ENCODE peak calls at places on chromosomes 13 and 19, in five cellular contexts. One of them, this sample, is unnamed.

GRCh38 chr13:113783482-113783881 is 24.5 kb downstream of the TMEM255B start:
- DNase-seq in cardiac fibroblast: no peak
- DNase-seq in foreskin fibroblast: no peak
- DNase-seq in heart right ventricle: no peak
- DNase-seq in transverse colon: no peak
- DNase-seq in this sample: no peak

GRCh38 chr13:28750187-28751045 is 31.6 kb upstream of the SLC46A3 start:
- DNase-seq in cardiac fibroblast: peak; percentile 71
- DNase-seq in foreskin fibroblast: peak; percentile 39
- DNase-seq in heart right ventricle: no peak
- DNase-seq in transverse colon: no peak
- DNase-seq in this sample: no peak

GRCh38 chr19:29504454-29504853 is 21.3 kb upstream of the VSTM2B start:
- DNase-seq in cardiac fibroblast: no peak
- DNase-seq in foreskin fibroblast: no peak
- DNase-seq in heart right ventricle: no peak
- DNase-seq in transverse colon: no peak
- DNase-seq in this sample: no peak

GRCh38 chr13:73602295-73602694 is 531.9 kb downstream of the KLF12 start:
- DNase-seq in cardiac fibroblast: peak; percentile 62
- DNase-seq in foreskin fibroblast: no peak
- DNase-seq in heart right ventricle: no peak
- DNase-seq in transverse colon: no peak
- DNase-seq in this sample: peak; percentile 8

GRCh38 chr13:102227696-102228095 is 174.2 kb downstream of the FGF14 start:
- DNase-seq in cardiac fibroblast: no peak
- DNase-seq in foreskin fibroblast: no peak
- DNase-seq in heart right ventricle: no peak
- DNase-seq in transverse colon: no peak
- DNase-seq in this sample: no peak

GRCh38 chr13:109998808-109999528 is 212.6 kb upstream of the IRS2 start:
- DNase-seq in cardiac fibroblast: peak; percentile 87
- DNase-seq in foreskin fibroblast: peak; percentile 94
- DNase-seq in heart right ventricle: no peak
- DNase-seq in transverse colon: no peak
- DNase-seq in this sample: peak; percentile 79

GRCh38 chr19:17348700-17349099 is 11.3 kb downstream of the GTPBP3 start:
- DNase-seq in cardiac fibroblast: peak; percentile 79
- DNase-seq in foreskin fibroblast: peak; percentile 52
- DNase-seq in heart right ventricle: peak; percentile 80
- DNase-seq in transverse colon: no peak
- DNase-seq in this sample: peak; percentile 67

GRCh38 chr19:39983695-39984302 is 12.8 kb downstream of the PSMC4 start:
- DNase-seq in cardiac fibroblast: no peak
- DNase-seq in foreskin fibroblast: no peak
- DNase-seq in heart right ventricle: no peak
- DNase-seq in transverse colon: no peak
- DNase-seq in this sample: no peak

GRCh38 chr19:42528354-42529247 is at the start of gene CEACAM1:
- DNase-seq in cardiac fibroblast: peak; percentile 16
- DNase-seq in foreskin fibroblast: peak; percentile 6
- DNase-seq in heart right ventricle: peak; percentile 51
- DNase-seq in transverse colon: peak; percentile 84
- DNase-seq in this sample: no peak

GRCh38 chr13:94996445-94996844 is 284.1 kb upstream of the SOX21 start:
- DNase-seq in cardiac fibroblast: no peak
- DNase-seq in foreskin fibroblast: no peak
- DNase-seq in heart right ventricle: no peak
- DNase-seq in transverse colon: no peak
- DNase-seq in this sample: no peak

GRCh38 chr19:4575267-4575793 is 15.8 kb upstream of the SEMA6B start:
- DNase-seq in cardiac fibroblast: peak; percentile 99
- DNase-seq in foreskin fibroblast: peak; percentile 93
- DNase-seq in heart right ventricle: peak; percentile 90
- DNase-seq in transverse colon: no peak
- DNase-seq in this sample: peak; percentile 97

GRCh38 chr13:80274643-80275042 is 66.3 kb downstream of the SPRY2 start:
- DNase-seq in cardiac fibroblast: no peak
- DNase-seq in foreskin fibroblast: peak; percentile 12
- DNase-seq in heart right ventricle: no peak
- DNase-seq in transverse colon: no peak
- DNase-seq in this sample: no peak

GRCh38 chr13:105806335-105806920 is 729.0 kb downstream of the EFNB2 start:
- DNase-seq in cardiac fibroblast: peak; percentile 3
- DNase-seq in foreskin fibroblast: no peak
- DNase-seq in heart right ventricle: no peak
- DNase-seq in transverse colon: no peak
- DNase-seq in this sample: no peak

GRCh38 chr13:24692541-24692940 is 12.3 kb downstream of the ATP12A start:
- DNase-seq in cardiac fibroblast: peak; percentile 48
- DNase-seq in foreskin fibroblast: peak; percentile 30
- DNase-seq in heart right ventricle: no peak
- DNase-seq in transverse colon: no peak
- DNase-seq in this sample: peak; percentile 63

GRCh38 chr13:32010137-32010536 is 21.4 kb upstream of the FRY start:
- DNase-seq in cardiac fibroblast: peak; percentile 33
- DNase-seq in foreskin fibroblast: peak; percentile 39
- DNase-seq in heart right ventricle: no peak
- DNase-seq in transverse colon: no peak
- DNase-seq in this sample: peak; percentile 15

GRCh38 chr19:40365613-40366401 is 17.3 kb downstream of the PLD3 start:
- DNase-seq in cardiac fibroblast: peak; percentile 42
- DNase-seq in foreskin fibroblast: peak; percentile 80
- DNase-seq in heart right ventricle: peak; percentile 51
- DNase-seq in transverse colon: peak; percentile 50
- DNase-seq in this sample: peak; percentile 28

GRCh38 chr13:98181106-98181815 is 4.2 kb upstream of the RNF113B start:
- DNase-seq in cardiac fibroblast: no peak
- DNase-seq in foreskin fibroblast: no peak
- DNase-seq in heart right ventricle: no peak
- DNase-seq in transverse colon: no peak
- DNase-seq in this sample: no peak

GRCh38 chr13:37058801-37059135 is 720 bp downstream of the SUPT20H start:
- DNase-seq in cardiac fibroblast: no peak
- DNase-seq in foreskin fibroblast: no peak
- DNase-seq in heart right ventricle: no peak
- DNase-seq in transverse colon: no peak
- DNase-seq in this sample: no peak

DNA sequence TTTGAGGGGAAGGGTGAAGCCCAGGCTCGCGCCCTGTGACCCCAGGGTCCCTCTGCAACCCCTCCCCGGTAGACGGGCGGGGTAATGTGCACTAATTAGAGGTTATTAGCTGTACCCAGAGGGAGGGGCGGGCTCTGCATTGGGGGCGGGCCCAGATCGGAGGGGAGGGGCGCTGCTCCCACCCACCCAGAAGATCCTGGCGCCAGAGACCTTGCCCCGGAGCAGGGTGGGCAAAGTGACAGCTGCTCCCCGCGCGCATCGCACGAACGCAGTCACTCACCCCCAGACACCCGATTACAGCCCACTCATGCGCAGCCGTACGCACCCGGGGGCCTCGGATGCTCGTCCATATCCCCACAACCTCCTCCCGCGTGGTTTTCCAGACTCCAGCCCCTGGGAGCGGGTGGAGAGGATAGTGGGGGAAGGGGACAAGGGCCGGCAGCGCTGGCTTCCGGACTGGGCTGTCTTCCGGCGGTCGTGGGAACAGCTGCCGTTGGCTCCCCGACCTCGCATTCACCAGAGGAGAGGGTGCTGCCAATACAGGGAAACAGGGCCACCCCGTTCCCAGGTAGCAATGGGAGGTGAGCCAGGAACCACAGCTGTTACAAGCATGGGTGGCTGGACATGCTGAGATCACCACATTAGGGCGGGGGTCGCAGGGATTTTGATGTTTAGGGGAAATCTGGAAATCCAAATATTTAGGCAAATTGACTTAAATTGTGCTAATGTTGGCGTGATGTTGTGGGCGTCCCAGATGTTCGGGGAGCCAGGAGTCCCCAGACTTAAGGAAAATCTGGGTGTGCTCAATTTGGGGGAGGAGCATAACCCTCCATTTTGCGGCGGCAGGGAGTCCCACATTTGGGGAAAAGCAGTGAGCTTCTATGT is 2.9 kb upstream of the HOOK2 start:
- DNase-seq in cardiac fibroblast: peak; percentile 83
- DNase-seq in foreskin fibroblast: peak; percentile 83
- DNase-seq in heart right ventricle: peak; percentile 86
- DNase-seq in transverse colon: peak; percentile 78
- DNase-seq in this sample: peak; percentile 76
- TF ChIP-seq CTCF in cardiac fibroblast: no peak
- TF ChIP-seq CTCF in foreskin fibroblast: no peak
- TF ChIP-seq CTCF in heart right ventricle: no peak
- TF ChIP-seq CTCF in transverse colon: no peak
- TF ChIP-seq CTCF in this sample: no peak

GRCh38 chr19:10766681-10767201 is 48.9 kb downstream of the DNM2 start:
- DNase-seq in cardiac fibroblast: peak; percentile 30
- DNase-seq in foreskin fibroblast: peak; percentile 68
- DNase-seq in heart right ventricle: no peak
- DNase-seq in transverse colon: no peak
- DNase-seq in this sample: peak; percentile 48

GRCh38 chr19:10768936-10769335 is 51.1 kb downstream of the DNM2 start:
- DNase-seq in cardiac fibroblast: no peak
- DNase-seq in foreskin fibroblast: no peak
- DNase-seq in heart right ventricle: no peak
- DNase-seq in transverse colon: no peak
- DNase-seq in this sample: no peak

GRCh38 chr19:10768369-10768768 is 50.5 kb downstream of the DNM2 start:
- DNase-seq in cardiac fibroblast: no peak
- DNase-seq in foreskin fibroblast: no peak
- DNase-seq in heart right ventricle: no peak
- DNase-seq in transverse colon: no peak
- DNase-seq in this sample: no peak

GRCh38 chr19:10767726-10768125 is 49.8 kb downstream of the DNM2 start:
- DNase-seq in cardiac fibroblast: no peak
- DNase-seq in foreskin fibroblast: no peak
- DNase-seq in heart right ventricle: no peak
- DNase-seq in transverse colon: no peak
- DNase-seq in this sample: no peak

GRCh38 chr19:10769533-10770491 is 51.9 kb downstream of the DNM2 start:
- DNase-seq in cardiac fibroblast: peak; percentile 42
- DNase-seq in foreskin fibroblast: peak; percentile 60
- DNase-seq in heart right ventricle: peak; percentile 85
- DNase-seq in transverse colon: peak; percentile 31
- DNase-seq in this sample: peak; percentile 60
- TF ChIP-seq CTCF in cardiac fibroblast: peak; percentile 31
- TF ChIP-seq CTCF in foreskin fibroblast: peak; percentile 10
- TF ChIP-seq CTCF in heart right ventricle: peak; percentile 29
- TF ChIP-seq CTCF in transverse colon: peak; percentile 17
- TF ChIP-seq CTCF in this sample: peak; percentile 44

GRCh38 chr19:38915329-38916321 is 3.6 kb upstream of the CCER2 start:
- DNase-seq in cardiac fibroblast: no peak
- DNase-seq in foreskin fibroblast: no peak
- DNase-seq in heart right ventricle: no peak
- DNase-seq in transverse colon: no peak
- DNase-seq in this sample: no peak

GRCh38 chr19:38919837-38920528 is 8.0 kb upstream of the CCER2 start:
- DNase-seq in cardiac fibroblast: no peak
- DNase-seq in foreskin fibroblast: no peak
- DNase-seq in heart right ventricle: no peak
- DNase-seq in transverse colon: no peak
- DNase-seq in this sample: no peak

GRCh38 chr19:38917516-38917915 is 5.5 kb upstream of the CCER2 start:
- DNase-seq in cardiac fibroblast: no peak
- DNase-seq in foreskin fibroblast: no peak
- DNase-seq in heart right ventricle: no peak
- DNase-seq in transverse colon: no peak
- DNase-seq in this sample: no peak

GRCh38 chr19:38918526-38918925 is 6.5 kb upstream of the CCER2 start:
- DNase-seq in cardiac fibroblast: no peak
- DNase-seq in foreskin fibroblast: no peak
- DNase-seq in heart right ventricle: no peak
- DNase-seq in transverse colon: no peak
- DNase-seq in this sample: no peak

DNA sequence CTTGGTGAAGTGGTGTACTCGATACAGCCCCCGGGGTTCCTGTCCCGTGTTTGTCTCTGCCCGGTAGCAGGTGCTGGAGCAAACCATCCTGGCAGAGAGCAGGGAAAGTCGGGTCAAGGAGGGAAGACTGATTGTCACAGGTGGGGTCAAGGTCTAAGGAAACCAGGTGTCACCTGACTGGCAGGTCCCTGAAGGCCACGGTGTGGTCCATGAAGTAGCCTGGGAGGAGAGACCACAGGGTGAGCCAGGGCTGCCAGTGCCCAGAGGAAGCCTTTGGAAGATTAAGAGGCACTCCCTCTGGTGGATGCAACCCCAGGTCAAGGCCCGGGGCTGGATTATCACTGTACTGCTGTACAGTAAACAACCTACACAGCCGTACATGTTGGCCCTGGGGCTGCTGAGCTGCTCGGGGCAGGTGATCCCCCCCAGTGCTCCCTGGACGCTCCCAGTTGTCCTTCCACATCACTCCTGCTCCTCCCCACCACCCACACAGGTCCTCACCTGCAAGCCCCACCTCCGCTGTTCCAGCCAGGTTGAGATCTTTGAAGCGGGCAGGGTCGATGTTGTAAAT is 6.0 kb upstream of the CCER2 start:
- DNase-seq in cardiac fibroblast: no peak
- DNase-seq in foreskin fibroblast: peak; percentile 38
- DNase-seq in heart right ventricle: no peak
- DNase-seq in transverse colon: no peak
- DNase-seq in this sample: peak; percentile 9
- TF ChIP-seq CTCF in cardiac fibroblast: no peak
- TF ChIP-seq CTCF in foreskin fibroblast: no peak
- TF ChIP-seq CTCF in heart right ventricle: no peak
- TF ChIP-seq CTCF in transverse colon: no peak
- TF ChIP-seq CTCF in this sample: peak; percentile 5

GRCh38 chr13:78608705-78609463 is 5.5 kb upstream of the POU4F1 start:
- DNase-seq in cardiac fibroblast: no peak
- DNase-seq in foreskin fibroblast: peak; percentile 24
- DNase-seq in heart right ventricle: no peak
- DNase-seq in transverse colon: no peak
- DNase-seq in this sample: no peak

GRCh38 chr13:78611040-78611439 is 7.7 kb upstream of the POU4F1 start:
- DNase-seq in cardiac fibroblast: no peak
- DNase-seq in foreskin fibroblast: no peak
- DNase-seq in heart right ventricle: no peak
- DNase-seq in transverse colon: no peak
- DNase-seq in this sample: no peak

GRCh38 chr13:78608254-78608704 is 4.9 kb upstream of the POU4F1 start:
- DNase-seq in cardiac fibroblast: no peak
- DNase-seq in foreskin fibroblast: no peak
- DNase-seq in heart right ventricle: no peak
- DNase-seq in transverse colon: no peak
- DNase-seq in this sample: no peak

GRCh38 chr13:78609464-78610205 is 6.3 kb upstream of the POU4F1 start:
- DNase-seq in cardiac fibroblast: no peak
- DNase-seq in foreskin fibroblast: peak; percentile 50
- DNase-seq in heart right ventricle: no peak
- DNase-seq in transverse colon: no peak
- DNase-seq in this sample: no peak

DNA sequence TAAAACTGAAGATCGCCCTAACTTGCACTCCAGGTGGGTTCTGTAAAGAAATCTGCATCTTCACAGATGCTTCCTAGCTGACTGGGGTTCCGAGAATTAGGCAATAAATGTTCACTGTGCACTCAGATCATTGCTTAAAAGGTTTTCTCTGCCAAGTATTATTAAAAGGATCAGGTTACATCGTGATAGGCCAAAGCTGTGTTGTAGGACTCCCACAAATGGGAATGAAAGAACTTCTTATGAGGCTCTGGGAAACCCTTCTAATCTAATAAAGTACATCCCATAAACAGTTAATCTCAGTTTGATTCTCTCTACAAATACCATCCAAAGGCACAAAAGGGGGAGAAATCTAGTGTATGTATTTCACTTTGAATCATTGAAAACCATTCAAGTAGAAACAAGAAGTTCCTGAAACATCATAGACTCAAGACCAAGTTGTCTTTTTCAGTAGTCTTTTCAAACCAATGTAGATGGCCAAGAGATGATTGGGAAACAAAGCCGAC is 7.1 kb upstream of the POU4F1 start:
- DNase-seq in cardiac fibroblast: no peak
- DNase-seq in foreskin fibroblast: peak; percentile 64
- DNase-seq in heart right ventricle: no peak
- DNase-seq in transverse colon: no peak
- DNase-seq in this sample: peak; percentile 53
- TF ChIP-seq CTCF in cardiac fibroblast: no peak
- TF ChIP-seq CTCF in foreskin fibroblast: no peak
- TF ChIP-seq CTCF in heart right ventricle: no peak
- TF ChIP-seq CTCF in transverse colon: no peak
- TF ChIP-seq CTCF in this sample: no peak